ENCODE peak calls at places on chromosome 2, in five cellular contexts. I, Y, Q, T and M are unnamed samples.

GRCh38 chr2:14552818-14553217 is 79.7 kb upstream of the LRATD1 start:
- DNase-seq in I (no peak), Y (no peak), Q (no peak), T (no peak), M (no peak)

GRCh38 chr2:100957971-100958653 is 44.0 kb upstream of the RPL31 start:
- DNase-seq in I (no peak), Y (peak; percentile 24), Q (no peak), T (peak; percentile 74), M (peak; percentile 95)

GRCh38 chr2:96202152-96202856 is 6.3 kb downstream of the STARD7 start:
- DNase-seq in I (no peak), Y (no peak), Q (no peak), T (peak; percentile 73), M (peak; percentile 56)

GRCh38 chr2:109064660-109065306 is 64.2 kb upstream of the SH3RF3 start:
- DNase-seq in I (no peak), Y (no peak), Q (no peak), T (no peak), M (no peak)

GRCh38 chr2:28317390-28317789 is 75.3 kb upstream of the FOSL2 start:
- DNase-seq in I (no peak), Y (no peak), Q (no peak), T (no peak), M (no peak)

GRCh38 chr2:8315766-8316165 is 366.1 kb upstream of the ID2 start:
- DNase-seq in I (no peak), Y (peak; percentile 69), Q (no peak), T (no peak), M (peak; percentile 9)

GRCh38 chr2:199973703-199974102 is 18.3 kb downstream of the MAIP1 start:
- DNase-seq in I (no peak), Y (no peak), Q (no peak), T (no peak), M (peak; percentile 82)

GRCh38 chr2:152415231-152415642 is 80.3 kb downstream of the FMNL2 start:
- DNase-seq in I (no peak), Y (no peak), Q (no peak), T (no peak), M (no peak)

GRCh38 chr2:195660265-195660890 is 3.4 kb downstream of the SLC39A10 start:
- DNase-seq in I (peak; percentile 39), Y (no peak), Q (peak; percentile 86), T (peak; percentile 77), M (peak; percentile 95)

GRCh38 chr2:193837368-193837767 is 1642.6 kb upstream of the TMEFF2 start:
- DNase-seq in I (no peak), Y (no peak), Q (no peak), T (no peak), M (peak; percentile 71)

GRCh38 chr2:16652296-16653082 is 13.1 kb downstream of the CYRIA start:
- DNase-seq in I (no peak), Y (no peak), Q (no peak), T (peak; percentile 63), M (no peak)

GRCh38 chr2:150255528-150255927 is 231.9 kb downstream of the RND3 start:
- DNase-seq in I (no peak), Y (no peak), Q (no peak), T (no peak), M (peak; percentile 25)

GRCh38 chr2:231821908-231822307 is 35.7 kb downstream of the COPS7B start:
- DNase-seq in I (no peak), Y (no peak), Q (no peak), T (no peak), M (no peak)

GRCh38 chr2:18311413-18311812 is 249.0 kb downstream of the RDH14 start:
- DNase-seq in I (no peak), Y (no peak), Q (no peak), T (no peak), M (peak; percentile 54)

GRCh38 chr2:218024871-218025270 is 22.1 kb upstream of the TNS1 start:
- DNase-seq in I (peak; percentile 3), Y (peak; percentile 35), Q (no peak), T (no peak), M (no peak)

GRCh38 chr2:170502400-170503135 is 212.6 kb upstream of the SP5 start:
- DNase-seq in I (no peak), Y (no peak), Q (no peak), T (no peak), M (no peak)

GRCh38 chr2:68719912-68720311 is 14.7 kb upstream of the ARHGAP25 start:
- DNase-seq in I (no peak), Y (no peak), Q (no peak), T (no peak), M (no peak)

GRCh38 chr2:230783101-230783500 is 70.5 kb downstream of the CAB39 start:
- DNase-seq in I (no peak), Y (no peak), Q (no peak), T (no peak), M (no peak)

GRCh38 chr2:236603361-236604015 is 33.9 kb downstream of the ACKR3 start:
- DNase-seq in I (no peak), Y (peak; percentile 60), Q (no peak), T (no peak), M (no peak)

GRCh38 chr2:151478011-151478410 is 68.3 kb downstream of the RIF1 start:
- DNase-seq in I (no peak), Y (no peak), Q (no peak), T (no peak), M (peak; percentile 36)

GRCh38 chr2:119245076-119245840 is 21.6 kb downstream of the STEAP3 start:
- DNase-seq in I (no peak), Y (peak; percentile 63), Q (no peak), T (no peak), M (no peak)

GRCh38 chr2:239312081-239312501 is 88.7 kb downstream of the HDAC4 start:
- DNase-seq in I (no peak), Y (peak; percentile 60), Q (no peak), T (no peak), M (no peak)

GRCh38 chr2:239309398-239310245 is 91.2 kb downstream of the HDAC4 start:
- DNase-seq in I (no peak), Y (peak; percentile 66), Q (no peak), T (no peak), M (no peak)

GRCh38 chr2:239308696-239309397 is 92.0 kb downstream of the HDAC4 start:
- DNase-seq in I (no peak), Y (peak; percentile 71), Q (no peak), T (no peak), M (peak; percentile 85)

GRCh38 chr2:239311132-239312040 is 89.4 kb downstream of the HDAC4 start:
- DNase-seq in I (no peak), Y (peak; percentile 58), Q (no peak), T (peak; percentile 75), M (no peak)

DNA sequence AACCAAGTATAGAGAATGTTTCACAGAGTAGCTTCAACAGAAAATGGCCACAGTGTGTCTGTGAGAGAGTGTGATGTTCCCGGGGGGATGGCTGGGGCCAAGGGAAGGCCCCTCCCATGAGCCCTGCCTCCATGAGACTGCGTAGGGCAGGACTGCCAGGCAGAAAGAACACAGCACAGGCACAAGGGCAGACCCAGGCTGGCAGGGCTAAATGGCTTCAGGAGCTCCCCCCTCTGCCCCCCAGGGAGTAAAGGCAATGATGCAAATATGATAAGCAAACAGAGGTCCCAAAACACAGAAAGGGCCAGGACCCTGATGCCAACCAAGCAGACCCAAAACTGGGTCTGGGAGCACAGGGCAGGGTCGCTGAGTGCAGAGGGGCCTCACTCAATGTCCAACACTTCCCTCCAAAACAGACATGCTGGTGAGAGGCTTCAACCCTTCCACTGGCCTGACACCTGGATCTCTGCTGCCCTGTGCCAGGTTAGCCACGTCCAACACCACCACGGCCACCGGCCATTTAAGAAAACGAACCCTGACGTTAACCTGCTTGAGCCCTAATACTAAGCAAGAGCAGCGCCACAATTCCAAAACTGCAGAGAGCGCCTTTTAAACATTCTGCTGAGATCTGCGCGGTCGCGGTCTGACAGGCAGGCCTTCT is 90.3 kb downstream of the HDAC4 start:
- DNase-seq in I (no peak), Y (peak; percentile 55), Q (no peak), T (no peak), M (no peak)
- H3K4me1 ChIP-seq in I (no peaks in the 10 kb centered on the region), Y (peaks cover 69% of the 10 kb centered on the region), Q (no peaks in the 10 kb centered on the region), T (peaks cover 14% of the 10 kb centered on the region), M (peaks cover 61% of the 10 kb centered on the region)

DNA sequence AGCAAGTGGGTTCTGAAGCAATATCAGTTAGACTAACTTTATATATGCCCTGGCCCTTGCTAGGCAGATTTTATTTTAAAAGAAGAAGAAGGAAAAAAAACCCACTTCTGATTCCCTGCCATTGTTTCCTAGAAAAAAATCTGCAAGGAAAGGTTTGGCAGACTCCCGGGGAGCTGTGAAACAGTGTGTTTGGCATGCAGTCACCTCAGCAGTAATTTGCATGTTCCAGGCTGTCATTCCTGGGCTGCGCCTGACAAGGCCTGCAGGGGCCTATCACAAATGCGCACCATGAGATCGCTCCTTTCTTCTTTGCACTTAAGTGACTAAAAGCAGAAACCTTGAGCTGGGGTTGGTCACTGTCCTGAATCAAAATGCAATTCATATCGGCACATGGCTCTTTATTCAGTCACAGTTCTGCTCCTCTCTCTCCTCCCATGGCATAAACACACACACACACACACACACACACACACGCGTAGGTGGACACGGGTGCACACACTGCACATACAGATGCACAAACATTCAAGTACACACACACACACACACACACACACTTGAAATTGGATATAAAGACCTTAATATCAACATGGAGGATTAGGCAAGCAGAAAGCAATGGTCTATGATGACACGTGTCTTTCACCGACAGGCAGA is 172.8 kb downstream of the MYT1L start:
- DNase-seq in I (no peak), Y (no peak), Q (no peak), T (no peak), M (no peak)
- H3K9me3 ChIP-seq in I (no peaks in the 10 kb centered on the region), Y (peaks cover 18% of the 10 kb centered on the region), Q (no peaks in the 10 kb centered on the region), T (peaks cover 11% of the 10 kb centered on the region), M (peaks cover 7% of the 10 kb centered on the region)

GRCh38 chr2:220076734-220077133 is 449.3 kb downstream of the SLC4A3 start:
- DNase-seq in I (peak; percentile 29), Y (no peak), Q (no peak), T (no peak), M (peak; percentile 96)
- H3K4me3 ChIP-seq in I (no peak overlapping the region), Y (no peak overlapping the region), Q (no peak overlapping the region), T (no peak overlapping the region), M (peak overlapping the region; percentile 73)

GRCh38 chr2:215747244-215747620 is 266.1 kb downstream of the MREG start:
- DNase-seq in I (no peak), Y (no peak), Q (no peak), T (no peak), M (no peak)

GRCh38 chr2:215750763-215751162 is 262.6 kb downstream of the MREG start:
- DNase-seq in I (no peak), Y (no peak), Q (no peak), T (no peak), M (no peak)

GRCh38 chr2:215749092-215749957 is 264.0 kb downstream of the MREG start:
- DNase-seq in I (peak; percentile 49), Y (peak; percentile 70), Q (no peak), T (peak; percentile 79), M (peak; percentile 68)

GRCh38 chr2:215746507-215747243 is 266.7 kb downstream of the MREG start:
- DNase-seq in I (no peak), Y (no peak), Q (no peak), T (no peak), M (no peak)

DNA sequence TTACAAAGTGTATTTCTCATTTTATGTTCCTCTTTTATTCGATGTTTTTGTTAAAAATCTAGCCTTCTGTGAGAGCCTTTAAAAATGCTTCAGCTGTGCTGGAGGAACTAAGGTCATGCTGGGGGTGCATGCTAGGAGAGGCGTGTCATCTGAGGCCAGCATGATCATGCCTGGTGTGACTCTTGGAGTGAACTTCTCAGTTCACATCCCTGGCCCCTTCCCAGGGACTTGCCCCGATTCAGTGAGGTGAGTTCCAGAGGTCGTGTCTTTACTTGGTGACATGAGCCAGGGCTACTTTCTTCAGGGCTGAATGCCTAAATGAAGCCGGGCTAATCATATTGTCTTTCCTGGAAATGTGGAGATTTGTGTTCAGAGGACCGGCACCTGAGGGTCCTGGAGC is 264.9 kb downstream of the MREG start:
- DNase-seq in I (no peak), Y (no peak), Q (no peak), T (no peak), M (no peak)
- H3K4me1 ChIP-seq in I (no peaks in the 10 kb centered on the region), Y (no peaks in the 10 kb centered on the region), Q (no peaks in the 10 kb centered on the region), T (peaks cover 3% of the 10 kb centered on the region), M (peaks cover 51% of the 10 kb centered on the region)

GRCh38 chr2:163719278-163719677 is 16.5 kb downstream of the FIGN start:
- DNase-seq in I (no peak), Y (no peak), Q (no peak), T (no peak), M (no peak)
- H3K9me3 ChIP-seq in I (no peaks in the 10 kb centered on the region), Y (no peaks in the 10 kb centered on the region), Q (no peaks in the 10 kb centered on the region), T (no peaks in the 10 kb centered on the region), M (no peaks in the 10 kb centered on the region)